ENCODE peak calls at places on chromosomes 4 and X, in nine cellular contexts. V is BJ, U is PC-3, J is GM12865, M is pancreas, R is neural crest cell, E is suprapubic skin, K is tibial nerve, O is H9. N is an unnamed sample.

GRCh38 chr4:107922486-107923473 is 8.6 kb upstream of the CYP2U1 start:
- DNase-seq in V (no peak), U (peak), J (no peak), M (no peak), R (no peak), E (no peak), K (no peak), O (no peak), N (peak)

GRCh38 chr4:74531952-74532794 is 87.2 kb downstream of the AREG start:
- DNase-seq in V (no peak), U (peak), J (peak), M (peak), R (no peak), E (no peak), K (no peak), O (peak), N (peak)

GRCh38 chr4:101707596-101707995 is 82.9 kb upstream of the BANK1 start:
- DNase-seq in V (no peak), U (no peak), J (no peak), M (no peak), R (no peak), E (no peak), K (no peak), O (no peak), N (no peak)

GRCh38 chr4:184882276-184882675 is 56.5 kb upstream of the ACSL1 start:
- DNase-seq in V (no peak), U (no peak), J (no peak), M (no peak), R (no peak), E (no peak), K (no peak), O (no peak), N (no peak)

GRCh38 chr4:79241846-79242245 is 84.0 kb downstream of the NAA11 start:
- DNase-seq in V (no peak), U (peak), J (no peak), M (no peak), R (no peak), E (no peak), K (no peak), O (no peak), N (peak)

GRCh38 chrX:1598876-1599790 is 7.7 kb downstream of the AKAP17A start:
- DNase-seq in V (no peak), U (no peak), J (no peak), M (no peak), R (no peak), E (peak), K (no peak), O (no peak), N (no peak)

GRCh38 chrX:74923942-74924448 is 1.3 kb downstream of the NEXMIF start:
- DNase-seq in V (no peak), U (no peak), J (peak), M (peak), R (no peak), E (no peak), K (no peak), O (no peak), N (no peak)

GRCh38 chr4:39908284-39908683 is 69.4 kb downstream of the PDS5A start:
- DNase-seq in V (no peak), U (no peak), J (no peak), M (no peak), R (no peak), E (no peak), K (no peak), O (no peak), N (no peak)

GRCh38 chrX:37353646-37354045 is 4.5 kb downstream of the PRRG1 start:
- DNase-seq in V (no peak), U (peak), J (no peak), M (no peak), R (no peak), E (no peak), K (no peak), O (no peak), N (peak)

GRCh38 chrX:69139516-69139915 is 25.7 kb downstream of the PJA1 start:
- DNase-seq in V (no peak), U (no peak), J (no peak), M (no peak), R (no peak), E (no peak), K (no peak), O (no peak), N (no peak)

GRCh38 chr4:182192511-182193181 is 50.6 kb upstream of the TENM3 start:
- DNase-seq in V (no peak), U (no peak), J (no peak), M (no peak), R (no peak), E (no peak), K (no peak), O (no peak), N (peak)

GRCh38 chrX:107483976-107484726 is 34.7 kb downstream of the FRMPD3 start:
- DNase-seq in V (no peak), U (no peak), J (no peak), M (no peak), R (peak), E (no peak), K (no peak), O (peak), N (no peak)

GRCh38 chr4:155426953-155427352 is 50.2 kb upstream of the MAP9 start:
- DNase-seq in V (no peak), U (no peak), J (no peak), M (no peak), R (no peak), E (no peak), K (no peak), O (peak), N (no peak)

GRCh38 chr4:37383579-37384229 is 139.2 kb downstream of the NWD2 start:
- DNase-seq in V (no peak), U (peak), J (peak), M (peak), R (peak), E (no peak), K (peak), O (peak), N (peak)

GRCh38 chr4:112736718-112737135 is 99.8 kb downstream of the LARP7 start:
- DNase-seq in V (no peak), U (no peak), J (peak), M (no peak), R (no peak), E (no peak), K (no peak), O (no peak), N (no peak)

GRCh38 chr4:164571593-164572385 is 182.1 kb upstream of the SMIM31 start:
- DNase-seq in V (no peak), U (peak), J (no peak), M (no peak), R (no peak), E (no peak), K (no peak), O (peak), N (peak)

DNA sequence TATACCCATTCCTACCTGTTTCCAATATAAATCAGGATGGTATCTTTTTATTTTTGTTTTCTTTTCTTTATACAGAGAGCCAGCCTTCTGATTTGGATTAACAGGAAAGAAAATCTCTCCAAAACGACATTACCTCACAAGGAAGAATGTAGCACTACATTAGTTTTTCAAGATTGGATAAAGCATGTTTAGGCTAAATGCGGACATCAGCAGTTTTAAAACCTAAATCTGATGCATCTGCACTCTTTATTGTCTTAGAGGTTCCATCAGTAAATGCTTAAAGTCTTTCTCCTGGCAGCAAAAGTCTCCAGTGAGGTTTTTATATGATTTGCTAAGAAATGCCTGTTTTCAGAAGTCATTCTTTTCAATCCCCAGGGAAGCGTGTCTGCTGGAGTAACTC is 913.0 kb upstream of the INTU start:
- DNase-seq in V (no peak), U (no peak), J (no peak), M (no peak), R (no peak), E (no peak), K (no peak), O (no peak), N (no peak)
- TF ChIP-seq CTCF in V (no peak), U (no peak), J (no peak), M (no peak), R (no peak), E (no peak), K (no peak), O (no peak), N (no peak)

DNA sequence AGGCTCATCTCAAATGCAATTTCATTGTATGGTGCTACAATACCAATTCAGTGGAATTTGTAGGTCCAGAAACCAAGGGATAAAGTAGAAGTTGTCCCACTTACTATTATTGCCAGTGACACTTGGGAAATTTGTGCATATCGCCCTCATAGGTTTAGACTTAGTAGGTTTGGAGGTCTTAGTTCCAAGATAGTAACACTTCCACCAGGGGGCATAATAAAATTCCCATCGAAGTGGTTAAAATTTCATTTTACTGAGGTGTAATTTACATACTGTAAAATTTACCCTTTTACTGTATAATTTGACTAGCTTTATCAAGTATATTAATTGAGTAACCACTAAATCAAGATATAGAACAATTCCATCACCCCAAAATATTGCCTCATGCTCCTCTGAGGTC is 174.6 kb downstream of the INPP4B start:
- DNase-seq in V (no peak), U (peak), J (no peak), M (no peak), R (no peak), E (no peak), K (no peak), O (no peak), N (peak)
- TF ChIP-seq CTCF in V (no peak), U (peak), J (no peak), M (no peak), R (peak), E (no peak), K (no peak), O (peak), N (no peak)

GRCh38 chrX:125678258-125678657 is 358.6 kb downstream of the TEX13C start:
- DNase-seq in V (no peak), U (no peak), J (no peak), M (no peak), R (no peak), E (no peak), K (no peak), O (no peak), N (no peak)
- TF ChIP-seq CTCF in V (no peak), U (no peak), J (no peak), M (no peak), R (no peak), E (no peak), K (no peak), O (no peak), N (no peak)

GRCh38 chr4:89837385-89837995 is 529 bp upstream of the SNCA start:
- DNase-seq in V (no peak), U (no peak), J (no peak), M (no peak), R (peak), E (no peak), K (no peak), O (peak), N (peak)
- TF ChIP-seq CTCF in V (no peak), U (no peak), J (no peak), M (no peak), R (no peak), E (no peak), K (no peak), O (peak), N (peak)

DNA sequence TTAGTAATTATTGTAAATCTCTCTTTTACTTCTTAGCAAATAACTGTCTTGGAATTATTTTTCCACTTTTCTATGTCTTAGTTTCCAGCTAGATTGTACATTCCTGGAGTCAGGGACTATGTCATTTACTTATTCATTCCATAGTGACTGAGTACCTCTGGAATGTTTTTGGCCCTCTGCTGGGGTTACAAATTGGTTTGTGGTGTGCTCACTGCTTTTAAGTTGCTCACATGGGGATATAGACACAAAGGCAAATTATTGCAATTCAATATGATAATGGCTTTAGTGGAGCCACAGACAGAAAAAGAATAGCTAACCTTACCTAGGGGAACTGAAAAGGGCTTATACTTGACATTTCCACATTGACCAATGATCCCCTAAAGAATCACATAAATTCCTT is 63.7 kb upstream of the PDGFRA start:
- DNase-seq in V (peak), U (peak), J (no peak), M (no peak), R (no peak), E (no peak), K (no peak), O (no peak), N (peak)
- TF ChIP-seq CTCF in V (no peak), U (peak), J (no peak), M (no peak), R (no peak), E (no peak), K (no peak), O (no peak), N (no peak)

GRCh38 chrX:136162827-136163427 is 15.6 kb downstream of the FHL1 start:
- DNase-seq in V (no peak), U (peak), J (peak), M (no peak), R (peak), E (no peak), K (no peak), O (peak), N (peak)
- TF ChIP-seq CTCF in V (peak), U (peak), J (peak), M (no peak), R (peak), E (peak), K (peak), O (peak), N (peak)

GRCh38 chr4:21768349-21769310 is 179.9 kb downstream of the KCNIP4 start:
- DNase-seq in V (no peak), U (peak), J (peak), M (no peak), R (peak), E (no peak), K (no peak), O (no peak), N (peak)
- TF ChIP-seq CTCF in V (peak), U (peak), J (peak), M (peak), R (peak), E (peak), K (peak), O (peak), N (peak)

GRCh38 chr4:8238515-8239053 is 31.0 kb upstream of the HTRA3 start:
- DNase-seq in V (no peak), U (peak), J (no peak), M (no peak), R (peak), E (no peak), K (no peak), O (peak), N (no peak)
- TF ChIP-seq CTCF in V (peak), U (peak), J (peak), M (no peak), R (peak), E (peak), K (no peak), O (peak), N (peak)

GRCh38 chr4:6032249-6033244 is 14.3 kb upstream of the C4orf50 start:
- DNase-seq in V (no peak), U (no peak), J (no peak), M (no peak), R (no peak), E (no peak), K (no peak), O (no peak), N (no peak)
- TF ChIP-seq CTCF in V (no peak), U (no peak), J (no peak), M (no peak), R (no peak), E (no peak), K (no peak), O (peak), N (no peak)

N was measured in bronchial epithelial cell.